ENCODE peak calls at places on chromosomes 2 and 18, in six cellular contexts. One of them, this sample, is unnamed.

GRCh38 chr2:170892391-170892951 is 36.6 kb upstream of the GORASP2 start:
- DNase-seq in effector memory CD4-positive, alpha-beta T cell: no peak
- DNase-seq in AG09309: no peak
- DNase-seq in amygdala: no peak
- DNase-seq in NCI-H1694: no peak
- DNase-seq in CD4-positive, alpha-beta T cell: no peak
- DNase-seq in this sample: no peak

GRCh38 chr2:37776487-37776886 is 105.0 kb upstream of the CDC42EP3 start:
- DNase-seq in AG09309: no peak
- DNase-seq in effector memory CD4-positive, alpha-beta T cell: no peak
- DNase-seq in amygdala: no peak
- DNase-seq in NCI-H1694: no peak
- DNase-seq in CD4-positive, alpha-beta T cell: no peak
- DNase-seq in this sample: no peak

GRCh38 chr18:39909706-39910105 is 2045.3 kb upstream of the PIK3C3 start:
- DNase-seq in effector memory CD4-positive, alpha-beta T cell: no peak
- DNase-seq in amygdala: no peak
- DNase-seq in AG09309: no peak
- DNase-seq in NCI-H1694: no peak
- DNase-seq in CD4-positive, alpha-beta T cell: no peak
- DNase-seq in this sample: no peak

GRCh38 chr2:43105586-43106562 is 120.5 kb downstream of the ZFP36L2 start:
- DNase-seq in NCI-H1694: no peak
- DNase-seq in amygdala: peak
- DNase-seq in effector memory CD4-positive, alpha-beta T cell: no peak
- DNase-seq in AG09309: no peak
- DNase-seq in CD4-positive, alpha-beta T cell: no peak
- DNase-seq in this sample: no peak

GRCh38 chr18:45626330-45627203 is 11.3 kb downstream of the SLC14A2 start:
- DNase-seq in AG09309: peak
- DNase-seq in effector memory CD4-positive, alpha-beta T cell: no peak
- DNase-seq in amygdala: no peak
- DNase-seq in NCI-H1694: no peak
- DNase-seq in CD4-positive, alpha-beta T cell: no peak
- DNase-seq in this sample: no peak

GRCh38 chr2:20578266-20578894 is 72.5 kb downstream of the HS1BP3 start:
- DNase-seq in amygdala: no peak
- DNase-seq in CD4-positive, alpha-beta T cell: no peak
- DNase-seq in effector memory CD4-positive, alpha-beta T cell: no peak
- DNase-seq in NCI-H1694: no peak
- DNase-seq in AG09309: no peak
- DNase-seq in this sample: no peak

GRCh38 chr18:36711813-36712444 is 116.9 kb downstream of the TPGS2 start:
- DNase-seq in amygdala: no peak
- DNase-seq in AG09309: peak
- DNase-seq in effector memory CD4-positive, alpha-beta T cell: no peak
- DNase-seq in NCI-H1694: no peak
- DNase-seq in CD4-positive, alpha-beta T cell: no peak
- DNase-seq in this sample: no peak

GRCh38 chr2:179417436-179417949 is 152.9 kb upstream of the SESTD1 start:
- DNase-seq in CD4-positive, alpha-beta T cell: no peak
- DNase-seq in amygdala: no peak
- DNase-seq in NCI-H1694: no peak
- DNase-seq in AG09309: no peak
- DNase-seq in effector memory CD4-positive, alpha-beta T cell: no peak
- DNase-seq in this sample: no peak

GRCh38 chr2:194867328-194867727 is 789.7 kb upstream of the SLC39A10 start:
- DNase-seq in amygdala: no peak
- DNase-seq in CD4-positive, alpha-beta T cell: no peak
- DNase-seq in NCI-H1694: peak
- DNase-seq in effector memory CD4-positive, alpha-beta T cell: no peak
- DNase-seq in AG09309: no peak
- DNase-seq in this sample: no peak

GRCh38 chr2:154758871-154759270 is 60.4 kb downstream of the KCNJ3 start:
- DNase-seq in AG09309: no peak
- DNase-seq in NCI-H1694: peak
- DNase-seq in effector memory CD4-positive, alpha-beta T cell: no peak
- DNase-seq in amygdala: no peak
- DNase-seq in CD4-positive, alpha-beta T cell: no peak
- DNase-seq in this sample: no peak

GRCh38 chr2:19900536-19901200 is 1.1 kb downstream of the TTC32 start:
- DNase-seq in NCI-H1694: no peak
- DNase-seq in CD4-positive, alpha-beta T cell: peak
- DNase-seq in AG09309: no peak
- DNase-seq in amygdala: no peak
- DNase-seq in effector memory CD4-positive, alpha-beta T cell: no peak
- DNase-seq in this sample: peak

GRCh38 chr2:101930019-101930418 is 61.7 kb upstream of the IL1R2 start:
- DNase-seq in AG09309: no peak
- DNase-seq in CD4-positive, alpha-beta T cell: no peak
- DNase-seq in amygdala: no peak
- DNase-seq in effector memory CD4-positive, alpha-beta T cell: no peak
- DNase-seq in NCI-H1694: no peak
- DNase-seq in this sample: no peak

GRCh38 chr2:235073938-235074337 is 122.1 kb downstream of the SH3BP4 start:
- DNase-seq in CD4-positive, alpha-beta T cell: no peak
- DNase-seq in amygdala: no peak
- DNase-seq in NCI-H1694: no peak
- DNase-seq in AG09309: no peak
- DNase-seq in effector memory CD4-positive, alpha-beta T cell: no peak
- DNase-seq in this sample: no peak